ENCODE peak calls at places on chromosomes 2 and 18, in seven cellular contexts. P is activated T-cell treated with anti-CD3 and anti-CD28 coated beads for 1 hour; U is H7; M is C1 segment of cervical spinal cord; S is CD4-positive, alpha-beta T cell; X is activated naive CD4-positive, alpha-beta T cell treated with anti-CD3 and anti-CD28 coated beads for 36 hours; O is MCF 10A. R is an unnamed sample.

GRCh38 chr18:64208531-64208930 is 59.6 kb upstream of the LINC00305 start:
- DNase-seq in P (no peak), U (no peak), M (no peak), S (no peak), X (no peak), O (peak), R (no peak)

GRCh38 chr18:2985628-2986027 is 27.3 kb downstream of the LPIN2 start:
- DNase-seq in P (no peak), U (no peak), M (no peak), S (no peak), X (no peak), O (peak), R (peak)

GRCh38 chr2:99841749-99842148 is 300.6 kb downstream of the AFF3 start:
- DNase-seq in P (no peak), U (no peak), M (no peak), S (no peak), X (no peak), O (no peak), R (no peak)

GRCh38 chr18:41538751-41539150 is 416.3 kb upstream of the PIK3C3 start:
- DNase-seq in P (no peak), U (no peak), M (no peak), S (no peak), X (no peak), O (no peak), R (no peak)

GRCh38 chr2:6083131-6083530 is 390.9 kb downstream of the SOX11 start:
- DNase-seq in P (no peak), U (no peak), M (no peak), S (no peak), X (no peak), O (no peak), R (no peak)

GRCh38 chr2:30208453-30208852 is 22.9 kb upstream of the LBH start:
- DNase-seq in P (no peak), U (peak), M (no peak), S (peak), X (peak), O (peak), R (no peak)

GRCh38 chr2:26164231-26164630 is 8.7 kb upstream of the GAREM2 start:
- DNase-seq in P (no peak), U (no peak), M (no peak), S (no peak), X (no peak), O (no peak), R (no peak)

GRCh38 chr18:48310999-48311398 is 98.2 kb downstream of the ZBTB7C start:
- DNase-seq in P (no peak), U (no peak), M (no peak), S (no peak), X (no peak), O (no peak), R (no peak)

GRCh38 chr2:12602661-12603060 is 114.1 kb upstream of the TRIB2 start:
- DNase-seq in P (no peak), U (no peak), M (no peak), S (no peak), X (no peak), O (no peak), R (no peak)

GRCh38 chr2:218962859-218963492 is 3.5 kb downstream of the CDK5R2 start:
- DNase-seq in P (peak), U (peak), M (no peak), S (peak), X (peak), O (peak), R (no peak)

GRCh38 chr2:47771211-47771610 is 11.7 kb upstream of the MSH6 start:
- DNase-seq in P (no peak), U (peak), M (no peak), S (no peak), X (no peak), O (peak), R (no peak)

GRCh38 chr2:127149384-127149783 is 42.4 kb upstream of the BIN1 start:
- DNase-seq in P (no peak), U (no peak), M (no peak), S (no peak), X (no peak), O (peak), R (no peak)

GRCh38 chr2:172639823-172640222 is 83.9 kb downstream of the PDK1 start:
- DNase-seq in P (no peak), U (no peak), M (no peak), S (no peak), X (peak), O (peak), R (no peak)

GRCh38 chr2:158619496-158619895 is 162.7 kb downstream of the PKP4 start:
- DNase-seq in P (no peak), U (no peak), M (no peak), S (no peak), X (no peak), O (peak), R (no peak)

GRCh38 chr2:9260411-9261037 is 53.9 kb downstream of the ASAP2 start:
- DNase-seq in P (no peak), U (no peak), M (no peak), S (no peak), X (no peak), O (no peak), R (no peak)

GRCh38 chr2:76867854-76868253 is 654.3 kb downstream of the LRRTM4 start:
- DNase-seq in P (no peak), U (no peak), M (no peak), S (no peak), X (no peak), O (peak), R (no peak)

GRCh38 chr2:165825041-165825440 is 31.0 kb upstream of the GALNT3 start:
- DNase-seq in P (no peak), U (no peak), M (no peak), S (no peak), X (no peak), O (peak), R (no peak)

GRCh38 chr2:150526827-150527226 is 39.4 kb upstream of the RND3 start:
- DNase-seq in P (no peak), U (no peak), M (no peak), S (no peak), X (no peak), O (peak), R (no peak)

GRCh38 chr2:220847587-220847986 is 724.5 kb downstream of the EPHA4 start:
- DNase-seq in P (no peak), U (no peak), M (no peak), S (no peak), X (no peak), O (peak), R (no peak)

GRCh38 chr2:147352775-147353381 is 492.0 kb upstream of the ACVR2A start:
- DNase-seq in P (no peak), U (no peak), M (no peak), S (no peak), X (no peak), O (no peak), R (no peak)

GRCh38 chr2:151357359-151357758 is at the start of gene TNFAIP6:
- DNase-seq in P (no peak), U (no peak), M (no peak), S (no peak), X (no peak), O (peak), R (peak)

GRCh38 chr2:232438951-232439757 is 16.8 kb upstream of the ALPI start:
- DNase-seq in P (peak), U (peak), M (no peak), S (peak), X (peak), O (peak), R (no peak)

GRCh38 chr2:174171686-174172445 is 76.5 kb downstream of the OLA1 start:
- DNase-seq in P (no peak), U (peak), M (no peak), S (no peak), X (no peak), O (no peak), R (no peak)

GRCh38 chr2:88933980-88934379 is 242.5 kb downstream of the RPIA start:
- DNase-seq in P (no peak), U (no peak), M (no peak), S (no peak), X (peak), O (peak), R (peak)

GRCh38 chr2:71935291-71935848 is 212.3 kb downstream of the CYP26B1 start:
- DNase-seq in P (no peak), U (no peak), M (no peak), S (no peak), X (no peak), O (peak), R (no peak)

GRCh38 chr2:232852676-232853075 is 17.4 kb upstream of the SNORC start:
- DNase-seq in P (no peak), U (no peak), M (no peak), S (no peak), X (no peak), O (no peak), R (no peak)

GRCh38 chr2:54100772-54101171 is 14.6 kb upstream of the ACYP2 start:
- DNase-seq in P (no peak), U (no peak), M (no peak), S (no peak), X (no peak), O (no peak), R (no peak)

R was measured in HL-60.